ENCODE peak calls at places on chromosomes 12 and 14, in nine cellular contexts. L is body of pancreas; C is activated CD8-positive, alpha-beta memory T cell treated with anti-CD3 and anti-CD28 coated beads for 4 hours; J is NCI-H2029; R is amygdala; P is HepG2; F is M059J; S is AG04449; Y is GM12878. H is an unnamed sample.

GRCh38 chr12:14841761-14842160 is 1.6 kb downstream of the ART4 start:
- DNase-seq in J (no peak), Y (no peak), F (peak), S (no peak), L (peak), P (peak), R (no peak), C (no peak), H (no peak)

GRCh38 chr14:32370720-32371119 is 41.6 kb downstream of the AKAP6 start:
- DNase-seq in C (no peak), R (no peak), P (no peak), S (peak), F (peak), L (no peak), J (peak), Y (no peak), H (no peak)

GRCh38 chr12:98646165-98646764 is 1.2 kb downstream of the APAF1 start:
- DNase-seq in C (no peak), F (peak), Y (no peak), S (no peak), J (no peak), P (peak), R (no peak), L (no peak), H (no peak)

GRCh38 chr14:24296341-24297157 is 3.0 kb downstream of the DHRS1 start:
- DNase-seq in F (peak), Y (peak), R (peak), L (peak), S (peak), J (peak), P (peak), C (peak), H (no peak)

GRCh38 chr12:50564948-50565297 is 60.1 kb downstream of the DIP2B start:
- DNase-seq in S (no peak), R (no peak), L (no peak), J (no peak), P (no peak), Y (no peak), C (no peak), F (no peak), H (no peak)

GRCh38 chr12:90510948-90511347 is 444.0 kb downstream of the CCER1 start:
- DNase-seq in R (no peak), F (peak), Y (no peak), S (no peak), C (no peak), J (no peak), P (no peak), L (no peak), H (no peak)

GRCh38 chr12:130439250-130439649 is 101.6 kb downstream of the PIWIL1 start:
- DNase-seq in S (no peak), Y (no peak), C (no peak), F (no peak), P (no peak), J (no peak), L (no peak), R (no peak), H (no peak)

GRCh38 chr12:56935157-56935556 is 949 bp upstream of the SDR9C7 start:
- DNase-seq in R (no peak), F (no peak), P (no peak), J (no peak), Y (no peak), L (no peak), S (no peak), C (no peak), H (no peak)

GRCh38 chr14:72104011-72104613 is 171.9 kb downstream of the RGS6 start:
- DNase-seq in F (peak), P (no peak), C (no peak), Y (no peak), S (no peak), L (peak), J (no peak), R (no peak), H (no peak)

GRCh38 chr14:99756796-99757195 is 36.4 kb upstream of the EML1 start:
- DNase-seq in P (no peak), L (no peak), F (peak), S (no peak), J (no peak), C (no peak), Y (no peak), R (no peak), H (no peak)

GRCh38 chr12:72268386-72268785 is 3.8 kb upstream of the TRHDE start:
- DNase-seq in J (no peak), F (no peak), R (no peak), C (no peak), S (no peak), L (no peak), P (no peak), Y (no peak), H (no peak)

GRCh38 chr12:88361493-88361892 is 218.8 kb downstream of the KITLG start:
- DNase-seq in C (no peak), P (no peak), J (no peak), Y (no peak), L (no peak), R (no peak), S (no peak), F (peak), H (no peak)

GRCh38 chr12:108424026-108424425 is 84.9 kb upstream of the CMKLR1 start:
- DNase-seq in J (no peak), S (no peak), L (no peak), C (no peak), P (no peak), R (no peak), F (peak), Y (no peak), H (no peak)

GRCh38 chr12:40947812-40948211 is 240.3 kb upstream of the PDZRN4 start:
- DNase-seq in S (no peak), F (no peak), C (no peak), J (no peak), Y (no peak), P (no peak), L (no peak), R (no peak), H (no peak)

GRCh38 chr14:50061664-50062437 is 54.5 kb downstream of the VCPKMT start:
- DNase-seq in J (no peak), P (peak), S (no peak), Y (peak), L (no peak), C (no peak), R (no peak), F (peak), H (no peak)

GRCh38 chr12:84814664-84815245 is 97.8 kb downstream of the SLC6A15 start:
- DNase-seq in L (no peak), F (peak), R (no peak), J (no peak), S (no peak), P (no peak), Y (no peak), C (no peak), H (no peak)

GRCh38 chr12:43241971-43242370 is 310.0 kb downstream of the ADAMTS20 start:
- DNase-seq in R (no peak), C (no peak), J (no peak), F (peak), Y (no peak), L (no peak), S (peak), P (no peak), H (no peak)

GRCh38 chr12:17470460-17470859 is 619.5 kb downstream of the RERGL start:
- DNase-seq in R (no peak), J (no peak), Y (no peak), P (no peak), C (no peak), L (no peak), F (no peak), S (no peak), H (no peak)

GRCh38 chr12:85448548-85449139 is 168.6 kb downstream of the ALX1 start:
- DNase-seq in S (no peak), Y (no peak), P (no peak), F (no peak), R (no peak), L (no peak), C (no peak), J (peak), H (no peak)

GRCh38 chr14:54503476-54503875 is 6.2 kb upstream of the CGRRF1 start:
- DNase-seq in J (no peak), R (no peak), C (no peak), S (no peak), Y (no peak), L (no peak), F (peak), P (peak), H (no peak)

GRCh38 chr12:1367731-1368285 is 226.6 kb downstream of the FBXL14 start:
- DNase-seq in R (no peak), P (no peak), F (no peak), C (no peak), Y (no peak), L (no peak), S (no peak), J (no peak), H (no peak)

GRCh38 chr12:16165506-16165905 is 112.0 kb downstream of the SLC15A5 start:
- DNase-seq in S (peak), P (peak), J (peak), F (peak), R (no peak), L (peak), C (no peak), Y (no peak), H (no peak)

GRCh38 chr12:5512585-5512970 is 80.7 kb downstream of the NTF3 start:
- DNase-seq in Y (no peak), C (no peak), L (no peak), P (no peak), F (no peak), S (no peak), R (no peak), J (no peak), H (no peak)

GRCh38 chr14:82047777-82048470 is 514.3 kb upstream of the SEL1L start:
- DNase-seq in P (no peak), S (no peak), F (no peak), C (no peak), J (no peak), Y (no peak), L (no peak), R (no peak), H (no peak)

GRCh38 chr14:104584557-104584956 is 5.0 kb downstream of the C14orf180 start:
- DNase-seq in R (no peak), L (no peak), C (no peak), S (no peak), F (no peak), Y (no peak), P (no peak), J (no peak), H (no peak)

GRCh38 chr14:50773632-50774541 is 57.1 kb downstream of the NIN start:
- DNase-seq in R (peak), C (no peak), Y (no peak), J (peak), F (peak), S (no peak), L (peak), P (peak), H (no peak)